ENCODE peak calls at places on chromosomes 11 and 22, in five cellular contexts. I is epithelial cell of proximal tubule, Z is breast epithelium, C is GM12865, D is fibroblast of mammary gland. N is an unnamed sample.

GRCh38 chr11:132718711-132719641 is 813.3 kb downstream of the OPCML start:
- DNase-seq in C (peak; percentile 73), Z (no peak), I (no peak), D (no peak), N (no peak)

GRCh38 chr11:112195906-112196305 is 20.6 kb downstream of the BCO2 start:
- DNase-seq in D (peak; percentile 12), C (no peak), Z (no peak), I (peak; percentile 60), N (no peak)

GRCh38 chr11:3969200-3969599 is 113.7 kb downstream of the STIM1 start:
- DNase-seq in Z (no peak), D (no peak), I (no peak), C (no peak), N (no peak)

GRCh38 chr22:46891382-46891951 is 129.0 kb downstream of the TBC1D22A start:
- DNase-seq in C (no peak), I (no peak), Z (no peak), D (no peak), N (no peak)

GRCh38 chr11:129460714-129461113 is 85.1 kb downstream of the BARX2 start:
- DNase-seq in Z (no peak), I (no peak), C (no peak), D (no peak), N (no peak)

GRCh38 chr22:41359376-41359775 is 22.4 kb upstream of the TEF start:
- DNase-seq in I (no peak), D (no peak), C (no peak), Z (no peak), N (no peak)

GRCh38 chr11:95506777-95507176 is 275.8 kb upstream of the SESN3 start:
- DNase-seq in Z (no peak), D (peak; percentile 74), C (no peak), I (no peak), N (peak; percentile 39)

GRCh38 chr11:40405614-40406013 is 1053.8 kb downstream of the LRRC4C start:
- DNase-seq in D (no peak), I (no peak), C (no peak), Z (no peak), N (no peak)

GRCh38 chr11:32602657-32603410 is 19.2 kb downstream of the EIF3M start:
- DNase-seq in D (peak; percentile 56), Z (no peak), C (no peak), I (no peak), N (peak; percentile 52)

GRCh38 chr11:72328366-72329224 is 84.6 kb upstream of the PHOX2A start:
- DNase-seq in I (no peak), C (no peak), Z (no peak), D (peak; percentile 21), N (peak; percentile 86)

GRCh38 chr11:120505801-120506425 is 5.6 kb upstream of the GRIK4 start:
- DNase-seq in Z (no peak), D (no peak), I (no peak), C (no peak), N (no peak)

GRCh38 chr11:132158091-132158490 is 787.7 kb downstream of the NTM start:
- DNase-seq in C (peak; percentile 48), Z (no peak), I (no peak), D (peak; percentile 25), N (no peak)

GRCh38 chr11:80362578-80362977 is 921.7 kb upstream of the TENM4 start:
- DNase-seq in C (no peak), D (peak; percentile 33), I (no peak), Z (no peak), N (no peak)

GRCh38 chr22:45903355-45904149 is 73.4 kb downstream of the WNT7B start:
- DNase-seq in I (no peak), Z (peak; percentile 66), C (no peak), D (peak; percentile 48), N (peak; percentile 59)

GRCh38 chr11:112401036-112401769 is 140.5 kb upstream of the PLET1 start:
- DNase-seq in Z (no peak), C (no peak), D (peak; percentile 5), I (peak; percentile 15), N (no peak)

GRCh38 chr11:59247535-59248227 is 35.0 kb upstream of the MPEG1 start:
- DNase-seq in Z (no peak), D (peak; percentile 67), I (no peak), C (no peak), N (peak; percentile 72)

GRCh38 chr11:1040428-1041148 is 4.1 kb upstream of the MUC6 start:
- DNase-seq in I (no peak), Z (no peak), D (no peak), C (no peak), N (peak; percentile 37)

GRCh38 chr11:71420455-71421241 is 27.5 kb downstream of the DHCR7 start:
- DNase-seq in Z (no peak), I (peak; percentile 7), D (peak; percentile 66), C (peak; percentile 62), N (peak; percentile 63)

GRCh38 chr11:126163074-126163700 is 48.3 kb downstream of the RPUSD4 start:
- DNase-seq in I (peak; percentile 83), Z (no peak), C (no peak), D (peak; percentile 88), N (peak; percentile 70)

GRCh38 chr11:69144719-69145365 is 10.9 kb upstream of the SMIM38 start:
- DNase-seq in C (no peak), Z (no peak), I (no peak), D (peak; percentile 5), N (peak; percentile 61)

GRCh38 chr22:43848366-43849171 is 13.7 kb downstream of the SULT4A1 start:
- DNase-seq in I (no peak), C (peak; percentile 19), D (peak; percentile 22), Z (no peak), N (peak; percentile 47)

GRCh38 chr11:114308689-114309089 is 12.5 kb downstream of the NNMT start:
- DNase-seq in C (no peak), D (peak; percentile 87), I (no peak), Z (peak; percentile 72), N (peak; percentile 90)

GRCh38 chr11:83168756-83169155 is 11.8 kb downstream of the PCF11 start:
- DNase-seq in Z (no peak), C (no peak), D (no peak), I (no peak), N (no peak)

GRCh38 chr11:42631223-42631843 is 680.5 kb upstream of the API5 start:
- DNase-seq in Z (no peak), I (peak; percentile 30), D (peak; percentile 16), C (no peak), N (no peak)

GRCh38 chr11:91173701-91174100 is 950.9 kb upstream of the CHORDC1 start:
- DNase-seq in C (no peak), I (no peak), D (peak; percentile 6), Z (no peak), N (no peak)

GRCh38 chr22:39524089-39524752 is 3.9 kb downstream of the ATF4 start:
- DNase-seq in D (no peak), I (no peak), C (peak; percentile 45), Z (no peak), N (no peak)

GRCh38 chr11:16561150-16561549 is 177.3 kb upstream of the C11orf58 start:
- DNase-seq in C (no peak), D (no peak), Z (no peak), I (no peak), N (no peak)

GRCh38 chr11:76903325-76903724 is 42.6 kb downstream of the ACER3 start:
- DNase-seq in Z (no peak), C (no peak), D (no peak), I (no peak), N (no peak)

GRCh38 chr11:33552756-33553155 is 147.9 kb downstream of the C11orf91 start:
- DNase-seq in I (no peak), D (no peak), C (no peak), Z (no peak), N (no peak)

GRCh38 chr11:127474735-127475134 is 474.2 kb upstream of the KIRREL3 start:
- DNase-seq in D (no peak), I (no peak), Z (no peak), C (no peak), N (no peak)

GRCh38 chr11:96050435-96051182 is 126.7 kb upstream of the MTMR2 start:
- DNase-seq in Z (no peak), D (peak; percentile 56), I (no peak), C (no peak), N (peak; percentile 83)

GRCh38 chr11:115819014-115819413 is 314.8 kb upstream of the CADM1 start:
- DNase-seq in Z (no peak), C (no peak), D (no peak), I (no peak), N (no peak)
- H3K4me3 ChIP-seq in Z (no peak overlapping the region), C (no peak overlapping the region), D (no peak overlapping the region), I (no peak overlapping the region), N (no peak overlapping the region)

GRCh38 chr22:50688448-50688847 is 15.8 kb downstream of the SHANK3 start:
- DNase-seq in I (no peak), C (no peak), Z (no peak), D (no peak), N (no peak)

GRCh38 chr22:50684501-50684900 is 11.9 kb downstream of the SHANK3 start:
- DNase-seq in Z (no peak), I (no peak), D (no peak), C (no peak), N (no peak)

GRCh38 chr22:50686794-50687193 is 14.2 kb downstream of the SHANK3 start:
- DNase-seq in D (no peak), C (no peak), Z (no peak), I (no peak), N (no peak)

GRCh38 chr22:50684986-50685385 is 12.4 kb downstream of the SHANK3 start:
- DNase-seq in Z (no peak), D (peak; percentile 33), I (no peak), C (no peak), N (peak; percentile 25)

DNA sequence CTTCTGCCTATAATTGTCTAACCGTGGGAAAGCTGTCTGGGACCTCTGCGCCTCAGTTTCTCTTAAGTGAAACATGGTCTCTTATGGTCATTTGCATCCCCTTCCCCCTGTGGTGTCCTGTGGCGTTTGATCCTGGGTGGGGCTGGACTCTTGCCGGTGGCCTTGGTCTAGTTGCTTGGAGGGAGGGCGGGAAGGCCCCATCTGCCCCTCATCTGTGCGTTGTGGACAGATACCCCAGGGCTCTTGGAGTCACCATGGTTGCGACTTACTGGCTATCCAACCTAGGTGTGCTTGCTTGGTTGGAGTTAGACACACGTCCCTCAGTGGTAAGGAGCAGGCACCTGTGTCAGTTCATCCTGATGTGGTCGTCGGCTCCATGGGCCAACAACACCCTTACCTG is 15.2 kb downstream of the SHANK3 start:
- DNase-seq in Z (no peak), D (no peak), C (no peak), I (no peak), N (no peak)
- TF ChIP-seq CTCF in Z (no peak), D (no peak), C (no peak), I (no peak), N (no peak)

GRCh38 chr22:35203583-35203982 is 53.7 kb upstream of the HMGXB4 start:
- DNase-seq in D (no peak), C (no peak), I (no peak), Z (no peak), N (no peak)

GRCh38 chr22:35205956-35206355 is 51.3 kb upstream of the HMGXB4 start:
- DNase-seq in D (peak; percentile 46), Z (no peak), I (no peak), C (no peak), N (peak; percentile 43)

GRCh38 chr22:35208003-35208402 is 49.3 kb upstream of the HMGXB4 start:
- DNase-seq in C (no peak), D (no peak), Z (no peak), I (no peak), N (no peak)

GRCh38 chr22:35206889-35207288 is 50.4 kb upstream of the HMGXB4 start:
- DNase-seq in C (no peak), I (no peak), D (no peak), Z (no peak), N (no peak)

GRCh38 chr22:35205141-35205775 is 52.0 kb upstream of the HMGXB4 start:
- DNase-seq in C (no peak), D (no peak), I (no peak), Z (no peak), N (no peak)
- H3K4me3 ChIP-seq in C (no peak overlapping the region), D (no peak overlapping the region), I (no peak overlapping the region), Z (no peak overlapping the region), N (no peak overlapping the region)

GRCh38 chr11:66842896-66843775 is at the start of gene RCE1:
- DNase-seq in Z (peak; percentile 86), I (no peak), D (peak; percentile 80), C (peak; percentile 93), N (peak; percentile 83)
- TF ChIP-seq CTCF in Z (peak; percentile 13), I (no peak), D (no peak), C (no peak), N (no peak)